ENCODE peak calls at places on chromosomes 16 and 17, in nine cellular contexts. G, P, H, A, D, T, I, E and O are unnamed samples.

GRCh38 chr16:17748005-17748719 is 277.4 kb upstream of the XYLT1 start:
- DNase-seq in G (no peak), P (no peak), H (no peak), A (no peak), D (peak), T (no peak), I (no peak), E (no peak), O (no peak)

GRCh38 chr16:24166684-24167083 is 89.5 kb upstream of the CACNG3 start:
- DNase-seq in G (no peak), P (no peak), H (no peak), A (no peak), D (no peak), T (no peak), I (no peak), E (no peak), O (no peak)

GRCh38 chr17:6938637-6939036 is 57.2 kb upstream of the ALOX12 start:
- DNase-seq in G (no peak), P (no peak), H (no peak), A (no peak), D (no peak), T (no peak), I (no peak), E (no peak), O (no peak)

GRCh38 chr16:1989826-1990335 is at the start of gene SYNGR3:
- DNase-seq in G (no peak), P (no peak), H (peak), A (no peak), D (peak), T (no peak), I (no peak), E (no peak), O (no peak)

GRCh38 chr17:75869282-75870141 is 8.9 kb downstream of the TRIM47 start:
- DNase-seq in G (peak), P (peak), H (no peak), A (no peak), D (peak), T (peak), I (no peak), E (no peak), O (peak)

GRCh38 chr16:1779741-1780676 is 2.4 kb downstream of the SPSB3 start:
- DNase-seq in G (no peak), P (no peak), H (peak), A (no peak), D (no peak), T (no peak), I (no peak), E (no peak), O (peak)

GRCh38 chr17:29111816-29112499 is 68.2 kb downstream of the MYO18A start:
- DNase-seq in G (peak), P (peak), H (peak), A (peak), D (peak), T (peak), I (no peak), E (peak), O (peak)

GRCh38 chr16:3780570-3780969 is 63.2 kb upstream of the TRAP1 start:
- DNase-seq in G (no peak), P (no peak), H (no peak), A (no peak), D (no peak), T (no peak), I (no peak), E (no peak), O (no peak)

GRCh38 chr16:78894872-78895271 is 705.7 kb downstream of the MAF start:
- DNase-seq in G (no peak), P (no peak), H (no peak), A (peak), D (no peak), T (no peak), I (no peak), E (no peak), O (no peak)

GRCh38 chr17:64470676-64471075 is 21.8 kb downstream of the MILR1 start:
- DNase-seq in G (no peak), P (no peak), H (no peak), A (no peak), D (peak), T (no peak), I (no peak), E (no peak), O (no peak)

GRCh38 chr17:49471089-49471683 is 23.9 kb upstream of the NGFR start:
- DNase-seq in G (peak), P (no peak), H (no peak), A (no peak), D (peak), T (no peak), I (no peak), E (no peak), O (no peak)

GRCh38 chr16:9521749-9522370 is 430.4 kb downstream of the HAPSTR1 start:
- DNase-seq in G (no peak), P (no peak), H (no peak), A (no peak), D (no peak), T (no peak), I (no peak), E (no peak), O (no peak)

GRCh38 chr17:13420294-13421277 is 181.1 kb downstream of the HS3ST3A1 start:
- DNase-seq in G (no peak), P (no peak), H (no peak), A (no peak), D (no peak), T (no peak), I (no peak), E (no peak), O (no peak)

GRCh38 chr16:82917886-82918595 is 291.3 kb downstream of the CDH13 start:
- DNase-seq in G (no peak), P (no peak), H (no peak), A (no peak), D (no peak), T (no peak), I (no peak), E (no peak), O (no peak)

GRCh38 chr17:78806451-78806850 is 24.4 kb upstream of the CYTH1 start:
- DNase-seq in G (no peak), P (no peak), H (no peak), A (no peak), D (no peak), T (peak), I (no peak), E (no peak), O (peak)

GRCh38 chr16:14586637-14587036 is 43.4 kb downstream of the PARN start:
- DNase-seq in G (no peak), P (no peak), H (no peak), A (no peak), D (no peak), T (no peak), I (no peak), E (no peak), O (no peak)

GRCh38 chr16:72872966-72873365 is 175.0 kb downstream of the ZFHX3 start:
- DNase-seq in G (no peak), P (no peak), H (no peak), A (no peak), D (no peak), T (no peak), I (no peak), E (no peak), O (no peak)

GRCh38 chr16:89443727-89444084 is 46.7 kb downstream of the ANKRD11 start:
- DNase-seq in G (no peak), P (no peak), H (peak), A (no peak), D (no peak), T (no peak), I (no peak), E (no peak), O (no peak)

GRCh38 chr16:70156207-70156978 is 17.2 kb upstream of the CLEC18C start:
- DNase-seq in G (peak), P (no peak), H (no peak), A (no peak), D (no peak), T (no peak), I (no peak), E (no peak), O (peak)

GRCh38 chr17:44069974-44070454 is 521 bp upstream of the G6PC3 start:
- DNase-seq in G (no peak), P (no peak), H (no peak), A (no peak), D (peak), T (no peak), I (peak), E (no peak), O (no peak)

GRCh38 chr16:49557070-49557446 is 183.5 kb downstream of the C16orf78 start:
- DNase-seq in G (no peak), P (no peak), H (no peak), A (no peak), D (peak), T (no peak), I (no peak), E (no peak), O (no peak)

GRCh38 chr17:56172517-56172982 is 19.3 kb downstream of the ANKFN1 start:
- DNase-seq in G (no peak), P (peak), H (peak), A (no peak), D (no peak), T (no peak), I (no peak), E (peak), O (no peak)

GRCh38 chr16:81752225-81752875 is 26.7 kb upstream of the PLCG2 start:
- DNase-seq in G (no peak), P (peak), H (no peak), A (no peak), D (peak), T (peak), I (no peak), E (peak), O (no peak)
- H3K27ac ChIP-seq in G (peak), P (peak), H (no peak), A (no peak), D (no peak), T (no peak), I (no peak), E (no peak), O (no peak)

DNA sequence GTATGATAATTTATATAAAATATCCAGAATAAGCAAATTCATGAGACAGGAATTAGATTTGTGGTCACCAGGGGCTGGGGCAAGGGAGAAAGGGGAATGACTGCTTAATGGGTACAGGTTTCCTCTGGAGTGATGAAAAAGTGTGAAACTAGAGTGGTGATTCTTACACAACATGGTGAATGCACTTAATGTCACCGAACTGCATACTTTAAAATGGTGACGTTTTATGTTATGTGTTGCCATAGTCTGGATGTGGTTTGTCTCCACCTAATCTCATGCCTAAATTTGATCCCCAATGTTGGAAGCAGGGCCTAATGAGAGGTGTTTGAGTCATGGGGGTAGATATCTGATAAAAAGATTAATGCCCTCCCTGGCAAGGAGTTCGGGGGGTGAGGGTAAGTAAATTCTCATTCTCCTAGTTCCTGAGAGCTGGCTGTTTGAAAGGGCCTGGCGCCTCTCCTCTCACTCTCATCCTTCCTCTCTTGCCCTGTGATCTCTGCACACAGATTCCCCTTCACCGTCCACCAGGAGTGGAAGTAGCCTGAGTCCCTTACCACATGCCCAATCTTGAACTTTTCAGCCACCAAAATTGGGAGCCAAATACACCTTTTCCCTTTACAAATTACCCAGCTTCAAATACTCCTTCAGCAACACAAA is 15.3 kb downstream of the XPO6 start:
- DNase-seq in G (no peak), P (no peak), H (no peak), A (no peak), D (no peak), T (no peak), I (no peak), E (no peak), O (no peak)
- H3K27ac ChIP-seq in G (no peak), P (no peak), H (no peak), A (peak), D (peak), T (no peak), I (no peak), E (no peak), O (no peak)

GRCh38 chr16:27236635-27237228 is 31.8 kb downstream of the NSMCE1 start:
- DNase-seq in G (no peak), P (peak), H (no peak), A (no peak), D (no peak), T (no peak), I (no peak), E (no peak), O (no peak)
- H3K27ac ChIP-seq in G (peak), P (peak), H (no peak), A (peak), D (no peak), T (peak), I (no peak), E (no peak), O (no peak)

GRCh38 chr16:8481810-8482209 is 108.5 kb downstream of the TMEM114 start:
- DNase-seq in G (no peak), P (no peak), H (no peak), A (no peak), D (no peak), T (no peak), I (no peak), E (no peak), O (no peak)
- H3K27ac ChIP-seq in G (no peak), P (no peak), H (no peak), A (no peak), D (no peak), T (no peak), I (no peak), E (no peak), O (no peak)

GRCh38 chr16:31108794-31109558 is 790 bp downstream of the BCKDK start:
- DNase-seq in G (no peak), P (no peak), H (peak), A (no peak), D (peak), T (no peak), I (no peak), E (no peak), O (no peak)
- H3K27ac ChIP-seq in G (peak), P (peak), H (peak), A (peak), D (no peak), T (peak), I (peak), E (peak), O (no peak)

DNA sequence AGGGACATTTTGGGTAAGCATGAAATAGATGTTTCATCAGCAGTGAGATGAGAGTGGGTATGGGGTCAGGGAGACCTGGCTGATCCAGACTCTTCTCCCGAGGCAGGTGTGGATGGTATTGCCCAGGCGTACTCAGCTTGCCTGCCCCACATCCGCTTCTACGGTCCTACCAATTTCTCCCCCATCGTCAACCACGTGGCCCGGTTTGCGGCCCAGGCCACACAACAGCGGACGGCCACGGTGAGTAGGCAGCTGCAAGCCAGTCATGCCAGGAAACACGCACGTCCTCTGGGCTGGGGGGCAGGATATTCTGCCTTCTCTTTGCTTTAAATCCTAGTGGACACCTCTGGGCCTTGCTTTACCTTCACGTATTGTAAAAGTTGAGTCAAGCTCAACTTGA is 44.7 kb downstream of the CPNE2 start:
- DNase-seq in G (no peak), P (no peak), H (no peak), A (no peak), D (no peak), T (no peak), I (no peak), E (no peak), O (no peak)
- H3K27ac ChIP-seq in G (peak), P (no peak), H (no peak), A (no peak), D (no peak), T (no peak), I (no peak), E (no peak), O (no peak)

DNA sequence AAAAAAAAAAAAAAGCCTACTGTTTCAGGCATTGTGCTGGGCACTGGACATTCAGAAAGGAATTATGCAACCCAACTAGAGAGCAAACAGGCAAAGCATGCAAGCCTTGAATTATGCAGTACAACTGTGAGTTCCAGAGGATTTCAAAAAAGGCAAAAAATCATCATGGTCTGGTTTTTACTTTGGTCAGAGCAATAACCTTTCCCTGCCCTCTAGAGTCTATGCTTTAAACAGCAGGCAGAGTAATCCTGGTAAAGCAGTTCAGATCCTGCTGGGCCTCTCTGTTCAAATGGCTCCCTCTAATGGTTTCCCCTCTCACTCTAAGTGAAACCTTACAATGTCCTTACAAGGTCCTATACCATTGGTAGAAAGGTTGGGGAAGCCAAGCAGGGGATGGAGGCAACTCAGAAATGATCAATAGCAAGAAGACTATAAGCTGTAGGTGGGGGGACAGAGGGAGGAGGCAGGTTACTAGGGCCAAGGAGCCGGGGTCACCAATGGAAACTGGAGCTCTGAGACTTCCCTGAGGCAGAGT is 4.6 kb upstream of the TAF15 start:
- DNase-seq in G (no peak), P (peak), H (no peak), A (peak), D (peak), T (no peak), I (peak), E (peak), O (no peak)
- H3K27ac ChIP-seq in G (no peak), P (peak), H (no peak), A (no peak), D (no peak), T (peak), I (peak), E (no peak), O (no peak)

GRCh38 chr17:41865596-41865893 is 322 bp upstream of the KLHL11 start:
- DNase-seq in G (no peak), P (no peak), H (no peak), A (no peak), D (no peak), T (no peak), I (no peak), E (no peak), O (no peak)
- H3K27ac ChIP-seq in G (peak), P (peak), H (peak), A (peak), D (peak), T (peak), I (peak), E (no peak), O (no peak)

DNA sequence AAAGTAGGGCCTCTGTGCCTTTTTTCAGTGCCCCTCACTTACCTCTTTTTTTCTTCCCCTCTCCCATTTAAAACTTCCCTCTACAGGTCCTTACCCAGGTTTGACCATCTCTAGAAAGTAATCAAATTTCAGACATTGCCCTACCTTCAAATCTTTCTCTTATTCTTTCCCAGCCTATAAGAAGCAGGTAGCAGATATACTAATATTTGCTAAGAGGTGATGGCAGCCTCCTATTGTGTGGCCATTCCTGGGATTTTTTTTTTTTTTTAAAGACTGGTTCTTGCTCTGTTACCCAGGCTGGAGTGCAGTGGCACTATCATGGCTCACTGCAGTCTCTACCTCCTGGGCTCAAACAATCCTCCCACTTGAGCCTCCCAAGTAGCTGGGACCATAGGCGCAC is 111.1 kb upstream of the HAS3 start:
- DNase-seq in G (no peak), P (no peak), H (no peak), A (no peak), D (peak), T (no peak), I (no peak), E (no peak), O (no peak)
- H3K27ac ChIP-seq in G (no peak), P (no peak), H (no peak), A (no peak), D (peak), T (no peak), I (peak), E (no peak), O (no peak)